ENCODE peak calls at places on chromosomes 2 and 18, in five cellular contexts. Z, F, Y, S and R are unnamed samples.

GRCh38 chr2:10360460-10361219 is 57.9 kb downstream of the HPCAL1 start:
- DNase-seq in Z (no peak), F (no peak), Y (no peak), S (no peak), R (no peak)

GRCh38 chr18:7844418-7844817 is 277.3 kb downstream of the PTPRM start:
- DNase-seq in Z (peak), F (no peak), Y (no peak), S (no peak), R (no peak)

GRCh38 chr2:156098506-156098905 is 234.0 kb downstream of the NR4A2 start:
- DNase-seq in Z (no peak), F (no peak), Y (no peak), S (no peak), R (no peak)

GRCh38 chr18:62938006-62938405 is 222.7 kb downstream of the PHLPP1 start:
- DNase-seq in Z (peak), F (no peak), Y (no peak), S (no peak), R (no peak)

GRCh38 chr2:180322781-180323180 is 315.7 kb upstream of the CWC22 start:
- DNase-seq in Z (peak), F (no peak), Y (no peak), S (no peak), R (no peak)

GRCh38 chr2:63078852-63079606 is 28.4 kb downstream of the OTX1 start:
- DNase-seq in Z (no peak), F (no peak), Y (no peak), S (no peak), R (no peak)

GRCh38 chr2:236289766-236290462 is 25.7 kb upstream of the ASB18 start:
- DNase-seq in Z (no peak), F (no peak), Y (no peak), S (no peak), R (no peak)

GRCh38 chr18:44744206-44745180 is 63.8 kb downstream of the SETBP1 start:
- DNase-seq in Z (no peak), F (no peak), Y (peak), S (no peak), R (no peak)

GRCh38 chr2:216562689-216563435 is 64.2 kb downstream of the RPL37A start:
- DNase-seq in Z (no peak), F (no peak), Y (no peak), S (no peak), R (no peak)

GRCh38 chr18:7164610-7165009 is 47.0 kb upstream of the LAMA1 start:
- DNase-seq in Z (peak), F (no peak), Y (no peak), S (no peak), R (no peak)

GRCh38 chr18:48663931-48664847 is 125.4 kb downstream of the CTIF start:
- DNase-seq in Z (peak), F (peak), Y (peak), S (no peak), R (peak)

GRCh38 chr18:58792086-58792485 is 72.6 kb upstream of the ZNF532 start:
- DNase-seq in Z (no peak), F (no peak), Y (no peak), S (peak), R (no peak)

GRCh38 chr2:38187416-38188127 is 111.6 kb upstream of the CYP1B1 start:
- DNase-seq in Z (peak), F (peak), Y (peak), S (no peak), R (peak)

GRCh38 chr2:16250886-16251285 is 310.5 kb downstream of the MYCN start:
- DNase-seq in Z (no peak), F (no peak), Y (no peak), S (no peak), R (no peak)

GRCh38 chr18:38654966-38655365 is 1089.4 kb upstream of the CELF4 start:
- DNase-seq in Z (no peak), F (no peak), Y (no peak), S (no peak), R (no peak)

GRCh38 chr2:98510322-98510662 is 65.6 kb downstream of the INPP4A start:
- DNase-seq in Z (no peak), F (no peak), Y (no peak), S (no peak), R (no peak)

GRCh38 chr2:198782734-198783133 is 675.0 kb downstream of the SATB2 start:
- DNase-seq in Z (no peak), F (no peak), Y (no peak), S (no peak), R (no peak)

GRCh38 chr2:215729985-215730620 is 283.2 kb downstream of the MREG start:
- DNase-seq in Z (peak), F (no peak), Y (no peak), S (no peak), R (no peak)

GRCh38 chr2:42927334-42928160 is 135.2 kb upstream of the HAAO start:
- DNase-seq in Z (peak), F (no peak), Y (peak), S (no peak), R (no peak)
- TF ChIP-seq POLR2A in Z (no peak), F (no peak), Y (no peak), S (no peak), R (no peak)

GRCh38 chr18:74499633-74500032 is 3.5 kb downstream of the CNDP2 start:
- DNase-seq in Z (no peak), F (peak), Y (peak), S (peak), R (no peak)
- TF ChIP-seq POLR2A in Z (no peak), F (no peak), Y (peak), S (peak), R (peak)

GRCh38 chr2:105600949-105601708 is 143.6 kb upstream of the NCK2 start:
- DNase-seq in Z (no peak), F (no peak), Y (no peak), S (no peak), R (no peak)
- TF ChIP-seq POLR2A in Z (no peak), F (no peak), Y (no peak), S (no peak), R (no peak)

DNA sequence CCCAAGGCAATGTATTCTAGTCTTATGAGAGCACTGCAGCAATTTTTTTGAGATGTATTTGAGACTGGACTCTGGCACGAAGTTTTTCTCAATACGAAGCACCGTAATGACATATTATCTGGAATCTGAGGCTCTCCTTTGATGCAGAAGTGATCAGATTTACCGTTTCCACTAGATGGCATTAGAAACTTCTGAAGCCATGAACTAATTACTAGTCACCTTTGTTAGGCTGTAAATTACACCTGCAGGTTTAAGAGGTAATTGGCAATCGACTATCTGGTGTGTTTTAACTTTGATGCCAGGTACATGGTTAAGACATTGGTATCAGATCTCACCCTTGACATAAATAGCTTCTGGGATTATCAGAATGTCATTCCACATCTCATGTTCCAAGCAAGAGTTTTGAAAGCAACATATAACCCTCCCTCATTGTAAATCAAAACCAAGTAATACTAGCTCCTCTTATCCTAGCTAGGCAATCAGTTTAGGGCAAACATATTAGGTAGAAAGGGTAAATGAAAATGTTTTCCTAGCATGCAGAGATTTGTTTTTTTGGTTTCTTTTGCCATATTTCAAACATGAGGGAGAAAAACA is 254.6 kb upstream of the SPRED2 start:
- DNase-seq in Z (no peak), F (no peak), Y (no peak), S (no peak), R (no peak)
- TF ChIP-seq POLR2A in Z (no peak), F (no peak), Y (no peak), S (no peak), R (no peak)

DNA sequence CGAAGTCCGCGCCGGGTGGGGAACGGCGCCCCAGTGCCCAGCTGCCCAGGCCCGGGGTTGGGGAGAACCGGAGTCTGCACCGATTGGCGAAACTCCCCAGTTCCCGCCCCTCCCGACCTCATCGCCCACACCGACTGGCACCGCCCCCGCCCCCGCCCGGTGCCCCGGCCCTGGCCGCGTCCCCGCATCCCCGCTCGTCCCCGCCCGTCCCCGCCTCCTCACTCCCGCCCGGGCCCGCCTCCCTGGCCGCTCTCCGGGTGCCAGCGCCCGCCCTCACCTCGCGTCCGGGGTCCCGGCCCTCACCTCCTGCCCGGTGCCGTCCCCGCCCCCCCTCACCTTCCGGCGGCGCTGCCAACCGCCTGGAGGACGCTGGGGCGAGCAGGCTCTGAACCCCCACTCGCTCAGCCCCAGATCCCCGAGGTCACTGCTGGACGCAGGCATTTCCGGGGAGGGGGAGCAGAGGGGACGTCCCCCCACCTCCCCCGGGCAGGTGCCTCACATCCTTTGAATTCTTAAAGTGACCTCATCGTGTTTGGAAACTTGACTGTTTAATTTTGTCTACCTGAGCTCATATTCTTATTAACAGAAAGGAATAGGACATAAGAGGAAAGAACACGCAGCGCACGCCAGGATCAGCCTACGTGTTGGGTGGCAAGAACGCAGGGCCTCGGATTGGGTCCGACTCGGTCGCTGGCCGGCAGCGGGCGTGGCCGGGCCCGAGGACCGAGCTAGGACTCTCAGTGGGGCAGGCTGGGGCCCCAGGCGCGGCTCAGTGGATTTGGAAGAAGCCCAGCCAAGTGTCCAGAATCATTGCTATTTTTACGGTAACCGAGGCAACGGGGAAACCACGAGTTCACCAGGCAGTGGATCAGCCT is at the start of gene FAM110C:
- DNase-seq in Z (no peak), F (no peak), Y (peak), S (no peak), R (no peak)
- TF ChIP-seq POLR2A in Z (no peak), F (no peak), Y (peak), S (no peak), R (no peak)

DNA sequence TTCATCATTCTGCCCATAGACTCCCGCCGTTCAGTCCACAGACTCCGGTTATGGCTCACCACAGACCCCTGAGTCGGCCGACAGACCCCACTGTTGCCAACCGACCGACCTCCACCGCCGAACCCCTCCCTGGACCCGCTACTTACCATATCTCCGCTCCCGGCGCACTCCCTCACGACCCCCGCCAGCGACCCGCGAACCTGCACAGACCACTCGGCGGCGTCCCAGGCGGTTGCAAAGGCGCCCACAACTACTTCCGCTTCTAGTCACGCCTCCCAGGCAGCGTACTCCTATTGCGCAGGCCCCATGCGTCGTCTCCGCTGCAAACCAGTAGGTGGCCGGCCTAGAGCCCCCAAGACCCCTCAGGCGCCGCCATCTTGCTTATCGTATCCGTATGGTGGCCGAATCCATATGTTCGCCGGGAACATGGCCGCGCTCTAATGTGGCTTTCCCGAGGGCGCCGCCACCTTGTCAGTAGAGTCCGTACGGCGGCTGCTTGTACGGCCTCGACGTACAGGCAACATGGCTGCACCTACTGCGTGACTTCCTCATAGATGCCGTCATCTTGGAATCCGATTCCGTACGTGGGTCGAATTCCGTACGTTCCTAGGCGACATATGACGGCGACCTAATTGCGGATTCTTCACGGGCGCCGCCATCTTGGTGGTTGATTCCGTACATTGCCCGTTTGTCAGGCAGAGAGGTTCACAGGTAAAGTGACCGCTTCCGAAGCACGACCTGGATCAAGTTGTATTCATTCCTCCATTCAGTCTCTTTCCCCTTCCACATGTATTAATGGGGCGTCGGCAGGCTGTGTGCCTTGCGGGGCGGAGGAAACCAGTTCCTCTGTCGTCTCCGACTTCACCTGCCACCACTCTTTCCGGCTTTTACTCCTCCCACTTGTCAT is at the start of gene CXXC1:
- DNase-seq in Z (peak), F (peak), Y (peak), S (peak), R (peak)
- TF ChIP-seq POLR2A in Z (no peak), F (peak), Y (peak), S (no peak), R (no peak)